ENCODE peak calls at places on chromosomes 16 and 17, in four cellular contexts. C, V, D and A are unnamed samples.

GRCh38 chr16:31094424-31095120 is at the start of gene VKORC1:
- DNase-seq in C (peak; percentile 93), V (peak; percentile 96), D (peak; percentile 99), A (peak; percentile 98)

GRCh38 chr16:53498984-53499383 is 4.0 kb downstream of the AKTIP start:
- DNase-seq in C (no peak), V (no peak), D (no peak), A (no peak)

GRCh38 chr16:12027091-12027490 is 50.6 kb downstream of the SNX29 start:
- DNase-seq in C (no peak), V (no peak), D (peak; percentile 93), A (no peak)

GRCh38 chr16:70685938-70686375 is at the start of gene MTSS2:
- DNase-seq in C (peak; percentile 83), V (peak; percentile 86), D (peak; percentile 59), A (peak; percentile 76)

GRCh38 chr16:67989322-67990017 is 9.2 kb upstream of the DPEP3 start:
- DNase-seq in C (no peak), V (no peak), D (no peak), A (no peak)

GRCh38 chr16:84913315-84913714 is 93.5 kb downstream of the CRISPLD2 start:
- DNase-seq in C (no peak), V (no peak), D (no peak), A (no peak)

GRCh38 chr16:77780378-77780837 is 8.0 kb upstream of the VAT1L start:
- DNase-seq in C (no peak), V (no peak), D (peak; percentile 77), A (peak; percentile 92)

GRCh38 chr16:82832861-82833260 is 206.1 kb downstream of the CDH13 start:
- DNase-seq in C (no peak), V (no peak), D (peak; percentile 17), A (peak; percentile 87)

GRCh38 chr16:17125671-17126070 is 345.1 kb downstream of the XYLT1 start:
- DNase-seq in C (no peak), V (no peak), D (peak; percentile 15), A (peak; percentile 17)

GRCh38 chr16:2919511-2920255 is 8.0 kb downstream of the FLYWCH1 start:
- DNase-seq in C (no peak), V (peak; percentile 63), D (peak; percentile 47), A (peak; percentile 78)

GRCh38 chr17:56290486-56291118 is 137.3 kb downstream of the ANKFN1 start:
- DNase-seq in C (no peak), V (no peak), D (no peak), A (no peak)

GRCh38 chr17:74292495-74292894 is 18.5 kb downstream of the DNAI2 start:
- DNase-seq in C (no peak), V (no peak), D (no peak), A (no peak)

GRCh38 chr16:53817117-53817516 is 113.2 kb downstream of the FTO start:
- DNase-seq in C (no peak), V (no peak), D (peak; percentile 87), A (peak; percentile 95)

GRCh38 chr16:64830653-64831052 is 291.2 kb downstream of the CDH11 start:
- DNase-seq in C (no peak), V (no peak), D (no peak), A (peak; percentile 38)

GRCh38 chr16:12763517-12763916 is 40.2 kb downstream of the CPPED1 start:
- DNase-seq in C (no peak), V (no peak), D (no peak), A (no peak)

GRCh38 chr16:31090540-31090939 is 1.8 kb upstream of the PRSS53 start:
- DNase-seq in C (no peak), V (no peak), D (no peak), A (peak; percentile 71)

GRCh38 chr17:4945944-4946280 is 2.4 kb downstream of the PFN1 start:
- DNase-seq in C (no peak), V (no peak), D (peak; percentile 21), A (no peak)

GRCh38 chr17:45384047-45384799 is 48.4 kb downstream of the ARHGAP27 start:
- DNase-seq in C (no peak), V (no peak), D (no peak), A (no peak)

GRCh38 chr16:10156111-10156510 is 26.1 kb downstream of the GRIN2A start:
- DNase-seq in C (no peak), V (no peak), D (no peak), A (no peak)

GRCh38 chr16:8859913-8860881 is 8.6 kb downstream of the CARHSP1 start:
- DNase-seq in C (peak; percentile 1), V (no peak), D (peak; percentile 24), A (peak; percentile 64)

GRCh38 chr16:75225678-75226515 is 7.1 kb downstream of the CTRB1 start:
- DNase-seq in C (peak; percentile 92), V (no peak), D (no peak), A (no peak)

GRCh38 chr17:38605852-38606645 is at the start of gene SRCIN1:
- DNase-seq in C (peak; percentile 75), V (no peak), D (peak; percentile 16), A (no peak)

GRCh38 chr17:19024101-19025078 is 19.8 kb upstream of the FAM83G start:
- DNase-seq in C (peak; percentile 14), V (no peak), D (peak; percentile 74), A (peak; percentile 67)

GRCh38 chr17:57939797-57940196 is 15.4 kb downstream of the CUEDC1 start:
- DNase-seq in C (no peak), V (no peak), D (no peak), A (no peak)

GRCh38 chr17:39485555-39485954 is 24.3 kb downstream of the CDK12 start:
- DNase-seq in C (no peak), V (no peak), D (peak; percentile 94), A (peak; percentile 91)

GRCh38 chr16:70523621-70524405 is at the start of gene SF3B3:
- DNase-seq in C (peak; percentile 58), V (peak; percentile 74), D (peak; percentile 69), A (peak; percentile 37)

GRCh38 chr17:69744512-69745098 is 330.1 kb downstream of the MAP2K6 start:
- DNase-seq in C (no peak), V (no peak), D (no peak), A (no peak)

GRCh38 chr17:65345261-65346060 is 208.3 kb downstream of the RGS9 start:
- DNase-seq in C (no peak), V (no peak), D (no peak), A (peak; percentile 15)

GRCh38 chr16:82801361-82801760 is 174.6 kb downstream of the CDH13 start:
- DNase-seq in C (no peak), V (no peak), D (peak; percentile 32), A (peak; percentile 82)

DNA sequence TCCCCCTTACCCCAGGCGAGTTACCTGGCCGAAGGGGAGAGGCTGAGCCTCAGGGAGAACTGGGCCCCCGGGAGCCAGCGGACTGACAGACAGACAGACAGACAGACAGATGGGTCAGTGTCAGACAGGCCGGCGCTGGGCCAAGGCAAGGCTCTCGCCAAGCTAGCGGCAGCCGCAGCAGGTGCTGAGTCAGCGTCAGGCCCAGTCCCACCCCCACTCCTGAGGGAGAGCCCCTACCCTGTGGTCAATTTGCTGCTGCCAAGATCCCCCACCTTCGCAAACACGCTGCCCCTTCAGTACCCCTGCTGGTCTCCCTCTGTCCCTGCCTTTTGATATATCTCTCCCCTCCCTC is 1.5 kb downstream of the FGF11 start:
- DNase-seq in C (peak; percentile 65), V (peak; percentile 41), D (peak; percentile 45), A (peak; percentile 41)
- TF ChIP-seq CTCF in C (no peak), V (no peak), D (no peak), A (peak; percentile 5)

GRCh38 chr16:381788-382717 is at the start of gene PGAP6:
- DNase-seq in C (peak; percentile 85), V (peak; percentile 60), D (no peak), A (no peak)

GRCh38 chr16:386641-387156 is 4.9 kb upstream of the PGAP6 start:
- DNase-seq in C (no peak), V (no peak), D (no peak), A (no peak)

GRCh38 chr16:379961-380836 is 1.6 kb downstream of the PGAP6 start:
- DNase-seq in C (peak; percentile 31), V (no peak), D (no peak), A (no peak)

GRCh38 chr16:380837-381787 is 666 bp downstream of the PGAP6 start:
- DNase-seq in C (peak; percentile 74), V (no peak), D (no peak), A (no peak)

DNA sequence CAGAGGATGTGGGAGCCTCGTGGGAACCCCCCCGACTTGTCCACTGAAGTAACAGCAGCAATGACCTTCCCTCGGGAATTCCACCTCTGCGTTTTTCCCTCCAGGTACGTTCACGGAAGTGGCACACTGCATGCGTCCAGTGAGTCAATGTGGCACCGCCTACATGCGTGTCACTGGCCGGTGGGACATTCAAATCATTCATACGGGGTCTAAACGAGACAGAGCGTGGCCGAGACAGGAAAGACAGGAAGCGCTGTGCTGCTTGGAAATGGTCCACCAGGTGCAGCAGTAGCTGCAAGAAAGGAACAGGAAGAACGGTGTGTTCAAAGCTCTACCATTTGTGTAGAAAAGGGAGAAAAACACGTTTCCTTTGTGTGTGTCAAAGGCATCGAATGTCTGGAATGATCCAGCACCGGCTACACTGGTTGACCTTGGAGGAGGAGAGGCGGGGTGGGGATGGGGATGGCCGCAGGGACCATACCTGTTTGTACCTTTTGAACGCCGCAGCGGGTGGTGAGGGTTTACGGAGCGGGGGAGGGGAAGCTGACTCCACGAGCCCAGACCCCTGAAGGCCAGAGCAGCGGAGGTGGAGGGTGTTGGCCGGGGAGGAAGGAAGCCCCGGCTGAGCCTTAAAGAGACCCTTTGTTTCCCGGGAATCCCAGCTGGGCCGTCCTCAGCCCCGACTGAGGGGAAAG is 1.7 kb upstream of the PGAP6 start:
- DNase-seq in C (peak; percentile 73), V (no peak), D (peak; percentile 72), A (no peak)
- H3K4me3 ChIP-seq in C (peak overlapping the region; percentile 91), V (peak overlapping the region; percentile 99), D (peak overlapping the region; percentile 78), A (no peak overlapping the region)

GRCh38 chr16:23836078-23836403 is 258 bp downstream of the PRKCB start:
- DNase-seq in C (no peak), V (no peak), D (no peak), A (no peak)

GRCh38 chr16:23835390-23836077 is at the start of gene PRKCB:
- DNase-seq in C (no peak), V (peak; percentile 48), D (peak; percentile 47), A (peak; percentile 34)

GRCh38 chr16:23832882-23833281 is 2.9 kb upstream of the PRKCB start:
- DNase-seq in C (no peak), V (no peak), D (no peak), A (no peak)

GRCh38 chr16:23833960-23834685 is 1.7 kb upstream of the PRKCB start:
- DNase-seq in C (no peak), V (no peak), D (no peak), A (no peak)

GRCh38 chr16:23833504-23833903 is 2.3 kb upstream of the PRKCB start:
- DNase-seq in C (no peak), V (no peak), D (no peak), A (no peak)
- TF ChIP-seq CTCF in C (no peak), V (no peak), D (no peak), A (no peak)

DNA sequence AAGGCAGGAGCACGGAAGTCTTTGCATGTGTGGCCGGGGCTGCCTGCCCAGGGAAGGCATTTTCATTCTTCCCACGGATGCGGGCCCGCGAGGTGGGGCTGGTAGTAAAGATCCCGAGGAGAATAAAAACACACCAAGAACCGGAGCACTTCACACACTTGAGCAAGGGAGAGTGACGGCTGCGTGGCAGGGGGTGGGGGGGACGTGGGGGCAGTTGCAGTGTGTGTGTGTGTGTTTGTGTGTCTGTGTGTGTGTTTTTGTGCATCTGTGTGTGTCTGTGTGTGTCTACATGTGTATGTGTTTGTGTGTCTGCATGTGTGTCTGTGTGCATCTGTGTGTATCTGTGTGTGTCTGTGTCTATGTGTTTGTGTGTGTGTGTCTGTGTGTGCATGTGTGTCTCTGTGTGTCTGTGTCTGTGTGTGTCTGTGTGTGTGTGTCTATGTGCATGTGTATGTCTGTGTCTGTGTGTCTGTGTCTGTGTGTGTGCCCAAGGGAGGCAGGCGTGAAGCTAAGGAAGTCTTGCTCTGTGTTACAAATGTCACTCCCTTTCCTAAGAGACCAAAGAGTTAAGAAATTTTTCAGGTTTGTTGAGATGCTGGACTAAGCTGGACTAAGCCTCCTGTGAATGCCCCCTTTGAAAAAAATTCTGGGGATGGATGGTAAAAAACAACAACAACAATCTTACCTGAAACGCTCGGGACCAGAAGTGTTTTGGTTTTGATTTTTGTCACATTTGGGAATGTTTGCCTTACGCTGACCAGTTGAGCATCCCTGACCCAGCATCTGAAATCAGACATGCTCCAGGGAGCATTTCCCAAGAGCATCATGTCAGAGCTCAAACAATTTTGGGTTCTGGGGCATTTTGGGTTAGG is 48.9 kb upstream of the ZNF469 start:
- DNase-seq in C (peak; percentile 1), V (no peak), D (no peak), A (no peak)
- H3K4me3 ChIP-seq in C (no peak overlapping the region), V (no peak overlapping the region), D (no peak overlapping the region), A (no peak overlapping the region)